ENCODE peak calls at places on chromosomes 6 and 20, in nine cellular contexts. K is upper lobe of right lung; L is CD8-positive, alpha-beta T cell; O is cardiac muscle cell; J is GM23338; B is pancreas; I is stomach; Z is PC-9; W is tibial nerve. N is an unnamed sample. For H3K4me1, the result is how much of the 10 kb centered on the place peaks cover.

GRCh38 chr6:73943930-73944652 is 248.1 kb downstream of the CD109 start:
- DNase-seq in K (no peak), L (no peak), O (no peak), J (no peak), B (no peak), I (no peak), Z (no peak), W (no peak), N (no peak)

GRCh38 chr6:13357551-13358075 is 29.3 kb upstream of the TBC1D7 start:
- DNase-seq in K (no peak), L (no peak), O (no peak), J (peak), B (no peak), I (no peak), Z (no peak), W (no peak), N (no peak)

GRCh38 chr20:10622657-10623418 is 51.0 kb downstream of the JAG1 start:
- DNase-seq in K (no peak), L (no peak), O (no peak), J (no peak), B (peak), I (no peak), Z (no peak), W (no peak), N (peak)

GRCh38 chr6:39417440-39417839 is 94.9 kb upstream of the KCNK16 start:
- DNase-seq in K (no peak), L (no peak), O (no peak), J (no peak), B (no peak), I (no peak), Z (no peak), W (no peak), N (no peak)

GRCh38 chr6:98836962-98837944 is 2.9 kb downstream of the POU3F2 start:
- DNase-seq in K (no peak), L (no peak), O (no peak), J (no peak), B (no peak), I (no peak), Z (no peak), W (no peak), N (no peak)

GRCh38 chr20:41894255-41894963 is 276.2 kb upstream of the CHD6 start:
- DNase-seq in K (no peak), L (no peak), O (no peak), J (no peak), B (no peak), I (no peak), Z (no peak), W (no peak), N (no peak)

GRCh38 chr6:148455225-148455624 is 112.6 kb downstream of the SASH1 start:
- DNase-seq in K (no peak), L (no peak), O (no peak), J (no peak), B (no peak), I (no peak), Z (no peak), W (no peak), N (no peak)

GRCh38 chr6:15363523-15364400 is 117.9 kb downstream of the JARID2 start:
- DNase-seq in K (no peak), L (no peak), O (no peak), J (peak), B (no peak), I (no peak), Z (no peak), W (no peak), N (no peak)

GRCh38 chr6:141685416-141685815 is 447.3 kb upstream of the GJE1 start:
- DNase-seq in K (no peak), L (no peak), O (no peak), J (no peak), B (no peak), I (no peak), Z (no peak), W (no peak), N (no peak)

GRCh38 chr20:58215116-58215515 is 13.3 kb downstream of the ANKRD60 start:
- DNase-seq in K (no peak), L (no peak), O (no peak), J (no peak), B (no peak), I (no peak), Z (no peak), W (no peak), N (no peak)

GRCh38 chr6:148440877-148441453 is 98.3 kb downstream of the SASH1 start:
- DNase-seq in K (peak), L (no peak), O (peak), J (peak), B (no peak), I (peak), Z (peak), W (peak), N (peak)

GRCh38 chr20:38307371-38308046 is 3.6 kb downstream of the BPI start:
- DNase-seq in K (no peak), L (no peak), O (no peak), J (no peak), B (no peak), I (no peak), Z (no peak), W (no peak), N (no peak)

GRCh38 chr20:38303908-38304379 is at the start of gene BPI:
- DNase-seq in K (peak), L (no peak), O (no peak), J (no peak), B (peak), I (peak), Z (no peak), W (no peak), N (peak)

GRCh38 chr20:38305541-38305940 is 1.6 kb downstream of the BPI start:
- DNase-seq in K (no peak), L (no peak), O (no peak), J (no peak), B (no peak), I (no peak), Z (no peak), W (no peak), N (no peak)

GRCh38 chr20:38302721-38303120 is 1.2 kb upstream of the BPI start:
- DNase-seq in K (no peak), L (no peak), O (no peak), J (peak), B (no peak), I (no peak), Z (no peak), W (no peak), N (no peak)

GRCh38 chr20:38304845-38305447 is 990 bp downstream of the BPI start:
- DNase-seq in K (peak), L (no peak), O (peak), J (peak), B (no peak), I (peak), Z (peak), W (no peak), N (no peak)
- TF ChIP-seq CTCF in K (peak), L (no peak), O (peak), J (peak), B (no peak), I (peak), Z (peak), W (peak), N (no peak)

GRCh38 chr6:20652276-20652675 is 118.0 kb downstream of the CDKAL1 start:
- DNase-seq in K (no peak), L (no peak), O (no peak), J (no peak), B (no peak), I (no peak), Z (no peak), W (no peak), N (no peak)

GRCh38 chr6:20657274-20657800 is 123.1 kb downstream of the CDKAL1 start:
- DNase-seq in K (no peak), L (no peak), O (no peak), J (no peak), B (no peak), I (no peak), Z (no peak), W (no peak), N (no peak)

GRCh38 chr6:20658053-20658452 is 123.8 kb downstream of the CDKAL1 start:
- DNase-seq in K (no peak), L (no peak), O (no peak), J (no peak), B (no peak), I (no peak), Z (no peak), W (no peak), N (no peak)

GRCh38 chr6:20655317-20655716 is 121.1 kb downstream of the CDKAL1 start:
- DNase-seq in K (no peak), L (no peak), O (no peak), J (no peak), B (no peak), I (no peak), Z (no peak), W (no peak), N (no peak)

GRCh38 chr6:20652691-20653479 is 118.6 kb downstream of the CDKAL1 start:
- DNase-seq in K (no peak), L (no peak), O (no peak), J (no peak), B (no peak), I (no peak), Z (no peak), W (no peak), N (no peak)
- H3K4me3 ChIP-seq in K (no peak), L (no peak), O (no peak), J (no peak), B (no peak), I (no peak), Z (no peak), W (no peak), N (no peak)

GRCh38 chr20:44068780-44069191 is 118.2 kb downstream of the JPH2 start:
- DNase-seq in K (peak), L (peak), O (no peak), J (no peak), B (no peak), I (peak), Z (no peak), W (no peak), N (no peak)
- H3K4me1 ChIP-seq in K (under half), L (half or more), O (under half), J (under half), B (under half), I (under half), Z (under half), W (under half), N (under half)

GRCh38 chr6:25746968-25747367 is 7.6 kb upstream of the SLC17A4 start:
- DNase-seq in K (no peak), L (no peak), O (no peak), J (peak), B (no peak), I (no peak), Z (no peak), W (no peak), N (no peak)
- TF ChIP-seq CTCF in K (no peak), L (no peak), O (no peak), J (peak), B (no peak), I (no peak), Z (no peak), W (no peak), N (no peak)

DNA sequence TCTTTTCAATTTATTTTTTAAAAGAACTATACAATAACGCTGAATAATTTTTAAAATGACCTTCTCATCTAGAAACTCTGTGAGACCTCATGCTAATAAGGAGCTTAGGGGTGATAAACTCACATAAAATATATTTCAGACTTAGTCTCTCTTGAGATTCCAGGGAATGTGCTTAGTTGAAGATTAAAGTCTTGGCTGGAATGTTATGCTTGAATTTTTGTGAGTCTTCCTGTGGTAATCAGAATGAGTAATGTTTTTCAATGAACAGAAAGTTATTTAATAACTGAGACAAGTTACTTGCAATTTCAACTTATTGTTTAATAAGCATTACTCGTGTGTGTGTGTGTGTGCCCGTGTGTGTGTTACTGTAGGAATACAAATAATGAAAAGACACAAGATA is 379.9 kb upstream of the EPHA7 start:
- DNase-seq in K (no peak), L (no peak), O (no peak), J (no peak), B (no peak), I (no peak), Z (no peak), W (no peak), N (no peak)
- H3K4me3 ChIP-seq in K (no peak), L (no peak), O (no peak), J (no peak), B (no peak), I (no peak), Z (no peak), W (no peak), N (no peak)

GRCh38 chr6:156864557-156864956 is 87.4 kb downstream of the ARID1B start:
- DNase-seq in K (no peak), L (no peak), O (no peak), J (no peak), B (no peak), I (no peak), Z (no peak), W (no peak), N (no peak)
- H3K4me1 ChIP-seq in K (under half), L (under half), O (under half), J (half or more), B (under half), I (half or more), Z (under half), W (under half), N (under half)

DNA sequence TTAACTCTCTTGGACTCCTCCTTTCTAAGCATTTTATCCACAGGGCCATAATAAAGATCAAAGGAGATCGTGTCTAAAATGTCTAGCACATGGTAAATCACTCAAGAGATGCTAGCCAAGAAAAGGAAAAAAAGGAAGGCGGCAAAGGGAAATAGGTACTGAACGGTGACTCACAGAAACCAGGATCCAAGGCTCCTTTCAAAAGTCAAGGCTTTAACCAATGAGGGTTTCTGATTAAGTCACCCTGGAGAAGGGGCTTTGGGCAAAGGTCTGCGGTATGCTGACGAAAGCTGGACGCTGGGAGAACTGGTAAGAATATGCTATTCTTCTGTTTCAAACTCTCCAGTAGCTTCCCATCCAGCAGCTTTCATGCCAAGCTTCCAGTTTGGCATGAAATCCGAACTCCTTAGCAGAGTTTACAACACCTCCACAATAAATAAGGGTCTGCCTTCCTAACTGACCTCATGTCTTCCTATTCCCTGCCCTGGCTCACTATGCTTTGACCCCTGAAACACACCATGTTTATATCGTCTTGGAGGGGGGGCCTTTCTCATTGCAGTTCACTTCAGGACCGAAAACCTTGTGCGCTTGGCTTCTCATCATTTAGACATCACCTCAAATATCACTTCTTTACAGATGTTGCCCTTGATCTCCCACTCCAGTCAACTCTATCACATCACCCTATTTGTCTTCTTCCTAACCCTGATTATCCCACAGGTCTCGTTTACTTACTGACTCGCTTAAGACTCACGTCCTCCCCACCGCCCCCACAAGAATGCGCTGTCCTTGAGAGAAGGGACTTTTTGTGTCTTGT is 908 bp downstream of the TOMM34 start:
- DNase-seq in K (no peak), L (peak), O (peak), J (peak), B (no peak), I (no peak), Z (no peak), W (no peak), N (no peak)
- TF ChIP-seq CTCF in K (no peak), L (peak), O (peak), J (no peak), B (no peak), I (no peak), Z (no peak), W (no peak), N (no peak)